ENCODE peak calls at places on chromosomes 11 and 22, in six cellular contexts. W, O, U, T, S and V are unnamed samples.

GRCh38 chr11:102864724-102865123 is 10.1 kb downstream of the MMP12 start:
- DNase-seq in W (no peak), O (no peak), S (no peak), T (no peak), U (no peak), V (no peak)

GRCh38 chr22:41842996-41843970 is 10.4 kb downstream of the SREBF2 start:
- DNase-seq in O (no peak), T (no peak), S (no peak), U (no peak), W (no peak), V (no peak)

GRCh38 chr22:46533434-46533833 is 4.0 kb downstream of the CELSR1 start:
- DNase-seq in W (no peak), U (peak), S (no peak), O (no peak), T (no peak), V (no peak)

GRCh38 chr11:87628161-87628560 is 547.1 kb downstream of the RAB38 start:
- DNase-seq in S (no peak), W (no peak), U (no peak), O (no peak), T (no peak), V (no peak)

GRCh38 chr22:37483594-37484114 is 2.5 kb downstream of the MFNG start:
- DNase-seq in O (no peak), W (no peak), T (no peak), S (no peak), U (no peak), V (no peak)

GRCh38 chr11:114019574-114019973 is 39.9 kb upstream of the ZBTB16 start:
- DNase-seq in U (no peak), O (no peak), T (no peak), S (no peak), W (no peak), V (no peak)

GRCh38 chr11:60831143-60831500 is 10.8 kb upstream of the CCDC86 start:
- DNase-seq in T (peak), U (peak), W (peak), S (no peak), O (no peak), V (peak)

GRCh38 chr11:71488968-71489265 is 35.9 kb downstream of the NADSYN1 start:
- DNase-seq in T (no peak), W (no peak), O (no peak), U (no peak), S (no peak), V (no peak)

GRCh38 chr22:19801340-19802000 is 40.9 kb downstream of the TBX1 start:
- DNase-seq in S (no peak), W (peak), T (no peak), U (no peak), O (no peak), V (peak)

GRCh38 chr11:119885067-119885466 is 156.1 kb upstream of the NECTIN1 start:
- DNase-seq in S (no peak), U (no peak), W (no peak), O (no peak), T (no peak), V (no peak)

GRCh38 chr22:17319541-17319940 is 49.7 kb upstream of the CECR2 start:
- DNase-seq in S (no peak), O (no peak), U (no peak), T (no peak), W (no peak), V (no peak)

GRCh38 chr11:67470337-67471002 is 1.4 kb upstream of the TMEM134 start:
- DNase-seq in U (no peak), T (no peak), S (no peak), W (no peak), O (no peak), V (no peak)

GRCh38 chr11:101019870-101020269 is 109.7 kb downstream of the PGR start:
- DNase-seq in U (no peak), O (no peak), W (no peak), S (no peak), T (no peak), V (no peak)

GRCh38 chr11:103736986-103737622 is 299.3 kb upstream of the DDI1 start:
- DNase-seq in T (peak), O (no peak), U (no peak), W (no peak), S (no peak), V (no peak)

GRCh38 chr11:34182921-34183685 is 77.7 kb downstream of the NAT10 start:
- DNase-seq in T (no peak), U (no peak), W (no peak), S (no peak), O (no peak), V (no peak)

GRCh38 chr11:34182425-34182824 is 77.0 kb downstream of the NAT10 start:
- DNase-seq in U (no peak), T (no peak), O (no peak), W (no peak), S (no peak), V (no peak)

GRCh38 chr11:34181856-34182405 is 76.5 kb downstream of the NAT10 start:
- DNase-seq in T (no peak), S (no peak), W (no peak), U (no peak), O (no peak), V (no peak)

GRCh38 chr11:34180045-34180813 is 74.8 kb downstream of the NAT10 start:
- DNase-seq in S (no peak), T (no peak), U (no peak), O (no peak), W (no peak), V (no peak)

GRCh38 chr11:34181254-34181653 is 75.8 kb downstream of the NAT10 start:
- DNase-seq in U (no peak), O (no peak), W (no peak), T (no peak), S (no peak), V (no peak)
- H3K4me3 ChIP-seq in U (no peak), O (no peak), W (no peak), T (no peak), S (no peak), V (no peak)

DNA sequence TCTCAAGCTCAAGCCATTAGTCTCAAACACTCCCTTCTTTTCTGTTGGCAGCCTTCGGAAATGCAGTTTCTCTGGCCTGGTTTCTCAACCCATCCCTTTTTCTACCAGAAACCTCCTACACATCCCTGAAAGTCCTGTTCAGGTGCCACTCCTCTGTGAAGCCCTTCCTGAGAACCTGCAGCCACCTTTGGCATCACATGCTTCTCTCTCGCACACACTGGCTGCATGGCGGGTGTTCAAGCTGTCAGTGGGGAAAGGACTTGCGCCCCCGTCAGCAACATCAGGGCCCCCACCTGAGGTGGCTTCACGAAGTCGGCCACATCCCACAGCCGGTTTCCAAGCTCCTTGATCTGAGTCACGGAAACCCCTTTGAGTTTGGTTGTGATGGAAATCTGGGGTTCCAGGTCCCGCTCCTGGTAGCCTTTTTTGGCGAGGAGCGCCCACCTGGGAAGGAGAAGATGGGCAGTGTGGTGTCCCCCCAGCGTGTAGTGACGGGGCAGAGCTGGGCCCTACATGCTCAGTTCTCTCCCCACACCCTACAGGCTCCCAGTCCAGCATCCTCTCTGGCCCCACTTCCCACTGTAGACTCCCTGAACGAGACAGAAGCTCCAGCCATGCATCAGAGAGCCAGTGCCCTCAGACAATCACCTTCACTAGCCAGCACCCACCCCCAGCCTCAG is 1.8 kb upstream of the LRRC74B start:
- DNase-seq in S (no peak), U (no peak), O (no peak), W (no peak), T (no peak), V (no peak)
- H3K4me3 ChIP-seq in S (no peak), U (no peak), O (peak), W (no peak), T (peak), V (no peak)

GRCh38 chr11:69797737-69798528 is 21.3 kb downstream of the FGF3 start:
- DNase-seq in S (no peak), T (no peak), W (no peak), O (no peak), U (no peak), V (no peak)
- H3K4me3 ChIP-seq in S (no peak), T (no peak), W (no peak), O (no peak), U (no peak), V (no peak)

DNA sequence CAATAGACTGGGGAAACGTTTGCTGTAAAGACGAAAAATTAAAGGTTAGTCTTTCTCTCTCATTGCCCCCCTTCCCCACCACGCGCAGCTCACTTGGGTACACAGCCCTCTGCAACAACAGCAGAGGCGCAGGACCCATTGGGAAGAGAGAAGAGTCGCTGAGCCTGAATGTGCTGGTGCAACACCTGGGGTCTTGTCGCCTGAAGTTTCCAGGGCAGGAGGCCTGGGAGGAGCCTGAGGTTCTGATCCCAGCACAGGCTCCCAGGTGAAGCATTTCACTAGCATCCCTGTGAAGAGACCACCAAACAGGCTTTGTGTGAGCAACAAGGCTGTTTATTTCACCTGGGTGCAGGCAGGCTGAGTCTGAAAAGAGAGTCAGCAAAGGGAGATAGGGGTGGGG is 116.2 kb upstream of the NTM start:
- DNase-seq in T (no peak), W (no peak), U (no peak), S (no peak), O (no peak), V (no peak)
- H3K4me3 ChIP-seq in T (no peak), W (no peak), U (no peak), S (no peak), O (no peak), V (no peak)